ENCODE peak calls at places on chromosome 19, in ten cellular contexts. U, L, F, H, E, V, T, M, A and W are unnamed samples.
A peak's percentile ranks its signal among the peaks of the same experiment; 100 is the strongest.

GRCh38 chr19:49847731-49848696 is 2.9 kb upstream of the PTOV1 start:
- DNase-seq in V (peak; percentile 90), U (no peak), H (peak; percentile 91), E (no peak), L (no peak), T (no peak), F (no peak), A (no peak), M (peak; percentile 81), W (peak; percentile 81)

GRCh38 chr19:2167896-2168618 is 4.3 kb downstream of the DOT1L start:
- DNase-seq in T (peak; percentile 91), V (peak; percentile 62), U (peak; percentile 78), F (no peak), M (peak; percentile 25), A (no peak), E (no peak), H (peak; percentile 44), L (peak; percentile 57), W (no peak)

GRCh38 chr19:55385236-55385748 is 440 bp upstream of the RPL28 start:
- DNase-seq in T (peak; percentile 97), U (peak; percentile 99), F (peak; percentile 98), A (peak; percentile 99), L (peak; percentile 99), E (peak; percentile 96), M (peak; percentile 93), H (peak; percentile 94), V (peak; percentile 96), W (peak; percentile 88)

GRCh38 chr19:35249146-35249847 is 495 bp downstream of the LSR start:
- DNase-seq in A (no peak), M (peak; percentile 35), T (no peak), F (no peak), E (no peak), L (no peak), H (no peak), V (no peak), U (peak; percentile 43), W (no peak)

GRCh38 chr19:19406878-19407639 is 1.6 kb downstream of the GATAD2A start:
- DNase-seq in E (peak; percentile 31), A (no peak), T (peak; percentile 46), V (peak; percentile 45), F (no peak), M (peak; percentile 56), L (no peak), H (peak; percentile 45), U (peak; percentile 75), W (no peak)

GRCh38 chr19:20925481-20925880 is 2.4 kb downstream of the ZNF85 start:
- DNase-seq in L (no peak), A (no peak), H (no peak), M (no peak), U (no peak), E (no peak), F (no peak), V (no peak), T (no peak), W (no peak)

GRCh38 chr19:10692673-10693264 is 8.5 kb upstream of the QTRT1 start:
- DNase-seq in H (no peak), F (no peak), A (peak; percentile 73), M (no peak), T (no peak), V (no peak), E (no peak), U (no peak), L (no peak), W (no peak)

GRCh38 chr19:29831041-29831548 is 19.3 kb downstream of the CCNE1 start:
- DNase-seq in L (no peak), U (no peak), V (no peak), A (no peak), M (peak; percentile 63), F (peak; percentile 16), E (no peak), T (no peak), H (no peak), W (no peak)

GRCh38 chr19:32519023-32519422 is 62.0 kb upstream of the PDCD5 start:
- DNase-seq in A (no peak), U (no peak), L (no peak), V (peak; percentile 35), E (no peak), T (no peak), M (no peak), H (no peak), F (no peak), W (no peak)

GRCh38 chr19:18073197-18073596 is 13.5 kb downstream of the IL12RB1 start:
- DNase-seq in U (no peak), H (no peak), E (no peak), F (no peak), M (no peak), L (no peak), T (no peak), V (no peak), A (no peak), W (no peak)

GRCh38 chr19:882871-883497 is 10.0 kb downstream of the MED16 start:
- DNase-seq in F (no peak), T (no peak), U (no peak), H (no peak), V (no peak), M (no peak), E (no peak), L (no peak), A (no peak), W (no peak)

GRCh38 chr19:47280183-47280797 is 5.6 kb downstream of the INAFM1 start:
- DNase-seq in T (no peak), A (peak; percentile 89), E (peak; percentile 51), L (no peak), F (no peak), M (no peak), U (no peak), V (peak; percentile 25), H (no peak), W (no peak)

GRCh38 chr19:40744554-40745401 is 5.5 kb downstream of the ACTMAP start:
- DNase-seq in L (no peak), H (no peak), V (no peak), F (no peak), M (no peak), A (peak; percentile 64), E (no peak), U (no peak), T (no peak), W (no peak)

GRCh38 chr19:13153627-13154240 is 3.5 kb downstream of the IER2 start:
- DNase-seq in V (peak; percentile 62), F (no peak), E (peak; percentile 54), H (no peak), T (no peak), U (peak; percentile 81), M (no peak), L (no peak), A (peak; percentile 61), W (no peak)

GRCh38 chr19:6772866-6773322 is 386 bp downstream of the VAV1 start:
- DNase-seq in H (no peak), F (no peak), T (no peak), V (no peak), M (no peak), E (no peak), U (no peak), L (no peak), A (no peak), W (no peak)
- H3K4me3 ChIP-seq in H (no peak overlapping the region), F (peak overlapping the region; percentile 40), T (peak overlapping the region; percentile 47), V (no peak overlapping the region), M (no peak overlapping the region), E (no peak overlapping the region), U (peak overlapping the region; percentile 32), L (peak overlapping the region; percentile 55), A (no peak overlapping the region), W (no peak overlapping the region)

GRCh38 chr19:45558399-45558878 is 26.2 kb downstream of the OPA3 start:
- DNase-seq in F (no peak), T (peak; percentile 40), V (peak; percentile 60), E (peak; percentile 64), A (peak; percentile 93), M (peak; percentile 40), L (peak; percentile 31), U (no peak), H (peak; percentile 33), W (no peak)
- TF ChIP-seq CTCF in F (peak; percentile 59), T (peak; percentile 59), V (peak; percentile 76), E (peak; percentile 76), A (peak; percentile 94), M (peak; percentile 90), L (peak; percentile 49), U (peak; percentile 29), H (peak; percentile 64), W (peak; percentile 81)

DNA sequence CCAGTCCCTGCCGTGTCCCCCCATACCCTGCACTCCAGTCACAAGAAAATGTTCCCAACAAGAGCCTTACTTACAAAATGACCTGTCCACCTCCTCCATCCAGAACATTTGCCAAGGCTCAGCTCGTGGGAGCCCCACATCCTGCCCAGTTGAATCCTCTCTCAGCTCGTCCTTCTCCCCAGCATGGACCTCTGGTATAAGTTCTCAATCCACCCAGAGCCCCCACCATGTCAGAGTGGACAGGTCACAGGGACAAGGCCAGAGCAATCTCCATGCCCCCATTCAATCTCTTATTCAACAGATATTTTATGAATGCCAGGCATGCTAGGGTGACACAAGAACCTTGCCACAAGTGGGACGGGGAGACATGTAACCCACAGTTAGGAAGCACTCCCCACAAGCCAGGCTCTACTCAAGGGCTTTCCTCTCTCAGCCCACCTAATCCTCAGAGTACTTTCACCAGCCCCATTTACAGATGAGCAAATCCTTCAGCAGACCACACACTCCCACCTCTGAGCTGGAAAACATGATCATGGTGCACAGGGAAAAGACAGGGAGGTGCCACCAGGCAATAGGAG is 15.1 kb downstream of the DEDD2 start:
- DNase-seq in T (no peak), M (no peak), L (no peak), V (no peak), H (no peak), E (no peak), A (no peak), U (no peak), F (no peak), W (no peak)
- H3K4me3 ChIP-seq in T (no peak overlapping the region), M (no peak overlapping the region), L (no peak overlapping the region), V (no peak overlapping the region), H (no peak overlapping the region), E (no peak overlapping the region), A (no peak overlapping the region), U (no peak overlapping the region), F (no peak overlapping the region), W (no peak overlapping the region)

DNA sequence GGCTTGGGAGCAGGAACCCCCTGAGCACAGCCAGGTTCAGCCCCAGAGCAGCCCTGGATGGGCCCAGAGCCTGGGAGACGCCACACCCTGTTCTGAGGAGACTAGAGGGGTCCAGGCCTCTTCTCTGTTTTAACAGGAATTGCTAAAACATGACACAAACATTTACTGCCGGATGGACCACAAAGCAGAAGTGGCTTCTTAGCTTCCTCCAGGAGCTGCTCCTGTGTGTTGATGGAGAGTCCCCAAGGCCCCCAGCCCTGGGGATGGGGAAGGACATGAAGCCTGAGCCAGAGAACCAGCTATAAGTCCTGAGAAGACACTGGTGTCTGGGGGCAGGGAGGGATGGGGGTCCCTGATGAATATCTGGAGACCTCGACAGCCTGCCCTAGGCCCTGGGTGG is 14.6 kb downstream of the CEACAM3 start:
- DNase-seq in H (no peak), E (no peak), T (peak; percentile 46), U (no peak), M (no peak), L (no peak), A (no peak), V (no peak), F (no peak), W (no peak)
- TF ChIP-seq CTCF in H (no peak), E (no peak), T (no peak), U (no peak), M (no peak), L (no peak), A (no peak), V (no peak), F (no peak), W (no peak)

DNA sequence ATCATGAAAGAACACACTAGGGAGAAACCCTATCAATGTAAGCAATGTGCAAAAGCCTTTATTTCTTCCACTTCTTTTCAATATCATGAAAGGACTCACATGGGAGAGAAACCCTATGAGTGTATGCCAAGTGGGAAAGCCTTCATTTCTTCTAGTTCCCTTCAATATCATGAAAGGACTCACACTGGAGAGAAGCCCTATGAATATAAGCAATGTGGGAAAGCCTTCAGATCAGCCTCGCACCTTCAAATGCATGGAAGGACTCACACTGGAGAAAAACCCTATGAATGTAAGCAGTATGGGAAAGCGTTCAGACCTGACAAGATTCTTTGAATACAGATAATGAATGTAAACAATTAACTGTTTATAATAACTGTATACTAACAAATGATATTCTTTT is 15.0 kb upstream of the ZNF439 start:
- DNase-seq in F (no peak), M (no peak), V (no peak), H (no peak), E (no peak), U (no peak), L (no peak), T (no peak), A (no peak), W (no peak)
- H3K4me3 ChIP-seq in F (no peak overlapping the region), M (no peak overlapping the region), V (no peak overlapping the region), H (no peak overlapping the region), E (no peak overlapping the region), U (no peak overlapping the region), L (no peak overlapping the region), T (no peak overlapping the region), A (no peak overlapping the region), W (no peak overlapping the region)